ENCODE peak calls at places on chromosomes 6 and 20, in seven cellular contexts. C is omental fat pad, J is HFF-Myc, Q is fibroblast of lung, Z is endothelial cell, S is PC-9, N is RWPE2. O is an unnamed sample.

GRCh38 chr20:25624500-25624939 is 706 bp upstream of the NANP start:
- DNase-seq in Z (no peak), Q (no peak), N (no peak), S (no peak), J (no peak), C (no peak), O (no peak)

GRCh38 chr20:1860446-1860845 is 34.8 kb upstream of the SIRPA start:
- DNase-seq in Q (peak; percentile 18), C (no peak), N (no peak), Z (no peak), J (no peak), S (no peak), O (no peak)

GRCh38 chr20:5128886-5129285 is 2.1 kb downstream of the CDS2 start:
- DNase-seq in N (no peak), S (no peak), Q (no peak), J (no peak), C (no peak), Z (no peak), O (no peak)

GRCh38 chr6:56490994-56491393 is 151.7 kb downstream of the DST start:
- DNase-seq in S (no peak), N (no peak), C (no peak), Z (no peak), Q (peak; percentile 77), J (no peak), O (no peak)

GRCh38 chr6:155200012-155200411 is 63.8 kb upstream of the CLDN20 start:
- DNase-seq in Z (no peak), C (no peak), S (no peak), Q (no peak), N (no peak), J (no peak), O (no peak)

GRCh38 chr20:25071722-25072121 is 10.2 kb downstream of the VSX1 start:
- DNase-seq in J (no peak), Z (peak; percentile 2), N (no peak), S (no peak), C (no peak), Q (no peak), O (no peak)

GRCh38 chr6:160348552-160349441 is 619 bp downstream of the SLC22A3 start:
- DNase-seq in S (no peak), J (no peak), C (no peak), Z (peak; percentile 35), Q (peak; percentile 15), N (no peak), O (no peak)

GRCh38 chr6:107612762-107613415 is 123.0 kb downstream of the SOBP start:
- DNase-seq in N (no peak), C (no peak), S (peak; percentile 30), J (no peak), Q (no peak), Z (no peak), O (no peak)

GRCh38 chr6:95318137-95318536 is 259.2 kb upstream of the MANEA start:
- DNase-seq in J (no peak), N (no peak), Z (no peak), S (no peak), C (no peak), Q (no peak), O (no peak)

GRCh38 chr20:62837790-62838458 is 21.1 kb downstream of the COL9A3 start:
- DNase-seq in S (peak; percentile 73), J (peak; percentile 70), N (peak; percentile 88), Z (no peak), C (no peak), Q (peak; percentile 74), O (no peak)

GRCh38 chr6:73157870-73158269 is 67.4 kb downstream of the KHDC1L start:
- DNase-seq in S (no peak), C (no peak), Q (no peak), Z (no peak), N (no peak), J (no peak), O (peak; percentile 75)

GRCh38 chr6:167162591-167162990 is 4.8 kb upstream of the GPR31 start:
- DNase-seq in N (no peak), J (no peak), S (no peak), C (no peak), Q (no peak), Z (no peak), O (no peak)

GRCh38 chr20:11906626-11907480 is 10.8 kb upstream of the BTBD3 start:
- DNase-seq in C (no peak), Z (no peak), S (no peak), N (no peak), Q (no peak), J (no peak), O (no peak)

GRCh38 chr6:163405412-163406309 is 8.9 kb upstream of the QKI start:
- DNase-seq in N (no peak), S (no peak), J (no peak), Z (no peak), C (no peak), Q (no peak), O (no peak)

GRCh38 chr6:84569882-84570281 is 194.5 kb downstream of the TBX18 start:
- DNase-seq in S (no peak), C (no peak), Z (no peak), Q (no peak), N (no peak), J (no peak), O (no peak)

DNA sequence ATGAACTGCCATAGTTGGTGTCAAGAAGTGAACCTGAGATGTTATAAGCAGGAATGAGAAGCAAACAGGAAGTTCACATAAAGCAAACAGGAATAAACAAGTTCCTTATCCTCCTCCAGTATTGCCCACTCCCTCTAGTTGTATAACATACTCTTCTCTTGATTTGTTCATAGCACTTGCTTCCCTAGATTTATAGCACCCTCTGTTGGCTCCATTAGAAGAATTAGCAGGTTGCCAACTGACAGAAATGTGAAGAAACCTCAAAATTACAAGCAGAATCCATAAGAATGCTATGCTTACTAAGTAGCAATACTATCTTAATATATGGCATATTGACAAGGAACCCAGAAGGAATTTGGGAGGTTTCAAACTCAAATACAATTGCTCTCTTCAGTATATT is 195.4 kb downstream of the TBX18 start:
- DNase-seq in S (no peak), J (no peak), Z (no peak), C (no peak), Q (peak; percentile 79), N (no peak), O (no peak)
- TF ChIP-seq CTCF in S (no peak), J (no peak), Z (no peak), C (no peak), Q (peak; percentile 37), N (peak; percentile 30), O (peak; percentile 80)

DNA sequence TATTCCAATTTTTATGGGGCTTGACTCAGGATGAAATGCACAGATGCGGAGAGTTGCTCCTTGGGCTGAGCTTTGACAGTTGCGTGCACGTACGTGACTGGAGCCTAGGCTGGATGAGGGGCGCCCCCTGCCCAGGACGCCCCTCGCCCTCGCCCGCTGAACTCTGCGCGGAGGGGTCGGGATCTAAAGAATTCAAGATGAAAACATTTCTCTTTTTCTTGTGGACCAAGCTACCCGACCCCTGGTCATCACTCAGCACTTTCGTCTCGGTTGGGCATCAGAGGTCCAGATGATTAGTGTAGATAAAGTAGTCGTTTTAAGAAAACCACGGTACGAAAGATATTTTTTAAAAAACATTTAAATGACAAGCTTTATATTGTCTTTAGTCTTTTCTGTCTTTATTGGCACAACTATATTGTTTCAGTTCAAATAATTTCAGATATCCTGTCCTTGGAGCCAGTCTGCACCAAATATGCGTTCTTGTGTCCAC is 745 bp downstream of the DTD1 start:
- DNase-seq in Q (no peak), Z (no peak), J (no peak), C (no peak), S (no peak), N (no peak), O (no peak)
- TF ChIP-seq CTCF in Q (no peak), Z (no peak), J (no peak), C (no peak), S (no peak), N (no peak), O (no peak)

GRCh38 chr6:125951323-125951722 is 5.2 kb upstream of the HINT3 start:
- DNase-seq in C (no peak), J (no peak), S (no peak), Q (no peak), N (no peak), Z (no peak), O (no peak)

GRCh38 chr6:125950293-125950692 is 6.3 kb upstream of the HINT3 start:
- DNase-seq in Q (peak; percentile 68), S (peak; percentile 33), N (peak; percentile 66), J (no peak), Z (no peak), C (no peak), O (no peak)

GRCh38 chr6:125956506-125957390 is at the start of gene HINT3:
- DNase-seq in Q (peak; percentile 97), J (peak; percentile 93), S (peak; percentile 95), Z (peak; percentile 99), N (peak; percentile 95), C (peak; percentile 96), O (peak; percentile 98)

GRCh38 chr6:125954735-125955410 is 1.7 kb upstream of the HINT3 start:
- DNase-seq in S (peak; percentile 12), Q (no peak), C (no peak), Z (no peak), N (no peak), J (no peak), O (no peak)

GRCh38 chr6:125952764-125953501 is 3.6 kb upstream of the HINT3 start:
- DNase-seq in N (no peak), Q (no peak), J (no peak), C (no peak), S (peak; percentile 35), Z (no peak), O (no peak)
- TF ChIP-seq CTCF in N (no peak), Q (no peak), J (peak; percentile 51), C (no peak), S (peak; percentile 63), Z (no peak), O (peak; percentile 72)

GRCh38 chr6:74222768-74223321 is 526.8 kb downstream of the CD109 start:
- DNase-seq in N (no peak), S (no peak), C (no peak), Z (peak; percentile 21), Q (peak; percentile 22), J (no peak), O (no peak)
- TF ChIP-seq CTCF in N (no peak), S (no peak), C (no peak), Z (no peak), Q (no peak), J (no peak), O (no peak)

DNA sequence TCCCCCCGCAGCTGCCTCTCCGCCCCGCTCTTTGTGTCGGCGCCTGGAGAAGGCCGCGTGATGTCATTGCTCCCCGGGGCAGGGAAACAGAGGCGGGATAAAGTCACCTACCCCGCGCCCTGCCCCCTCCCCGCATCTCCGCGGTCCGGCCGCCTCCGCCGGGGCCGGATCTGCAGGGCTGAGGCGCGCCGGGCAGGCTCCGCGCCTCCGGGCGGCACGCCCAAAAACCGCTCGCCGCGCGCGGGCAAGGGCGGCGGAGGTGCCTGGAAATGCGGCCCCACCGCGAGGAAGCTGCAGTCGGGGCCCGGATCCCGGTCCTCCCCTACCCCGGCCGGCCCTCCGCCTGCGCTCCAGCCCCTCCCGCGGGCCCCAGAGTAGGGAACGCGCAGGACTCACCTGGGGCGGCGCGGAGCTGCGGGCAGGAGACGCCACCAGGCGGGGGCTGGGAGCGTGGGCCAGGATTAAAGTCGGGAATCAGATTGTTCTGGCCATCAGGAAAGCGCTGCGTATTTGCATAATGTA is at the start of gene FAXC:
- DNase-seq in C (no peak), J (no peak), Z (peak; percentile 38), Q (peak; percentile 11), N (peak; percentile 70), S (peak; percentile 66), O (no peak)
- TF ChIP-seq CTCF in C (no peak), J (no peak), Z (no peak), Q (no peak), N (peak; percentile 55), S (no peak), O (peak; percentile 64)